ENCODE peak calls at places on chromosomes 1 and 21, in six cellular contexts. W is kidney glomerular epithelial cell, Y is KG1, R is EL, X is amygdala, F is esophagus squamous epithelium. G is an unnamed sample.

GRCh38 chr21:16891821-16892220 is 621.0 kb upstream of the CXADR start:
- DNase-seq in X (no peak), Y (no peak), R (peak), W (peak), F (no peak), G (no peak)

GRCh38 chr1:43274125-43274803 is 4.5 kb downstream of the TMEM125 start:
- DNase-seq in X (no peak), W (no peak), F (no peak), R (peak), Y (peak), G (peak)

GRCh38 chr1:180065408-180065807 is 89.3 kb upstream of the QSOX1 start:
- DNase-seq in X (no peak), W (no peak), Y (no peak), F (no peak), R (no peak), G (no peak)

GRCh38 chr1:183808296-183809027 is 3.5 kb downstream of the RGL1 start:
- DNase-seq in W (no peak), R (peak), X (no peak), Y (no peak), F (no peak), G (no peak)

GRCh38 chr1:246793331-246793890 is 69.2 kb downstream of the SCCPDH start:
- DNase-seq in Y (no peak), F (no peak), W (no peak), X (no peak), R (no peak), G (no peak)

GRCh38 chr21:45167796-45168222 is 93.4 kb downstream of the ADARB1 start:
- DNase-seq in W (no peak), X (no peak), F (no peak), R (peak), Y (no peak), G (no peak)

GRCh38 chr1:199706826-199707606 is 320.5 kb upstream of the NR5A2 start:
- DNase-seq in Y (no peak), R (no peak), F (no peak), X (no peak), W (no peak), G (no peak)

GRCh38 chr1:39205102-39205780 is 746 bp downstream of the MACF1 start:
- DNase-seq in Y (peak), X (no peak), W (peak), F (no peak), R (peak), G (no peak)

GRCh38 chr21:38958940-38959685 is 153.4 kb downstream of the ETS2 start:
- DNase-seq in W (peak), Y (no peak), X (no peak), R (peak), F (no peak), G (no peak)

GRCh38 chr1:30754684-30755171 is 2.8 kb downstream of the LAPTM5 start:
- DNase-seq in W (no peak), R (no peak), F (no peak), Y (no peak), X (no peak), G (no peak)

GRCh38 chr21:45572231-45572630 is 30.0 kb upstream of the SLC19A1 start:
- DNase-seq in F (no peak), R (no peak), X (no peak), W (no peak), Y (no peak), G (no peak)

GRCh38 chr1:91856996-91857395 is 29.0 kb downstream of the TGFBR3 start:
- DNase-seq in X (no peak), Y (no peak), R (no peak), F (no peak), W (no peak), G (no peak)

GRCh38 chr1:153533689-153534201 is 2.0 kb downstream of the S100A6 start:
- DNase-seq in X (no peak), Y (no peak), W (peak), R (peak), F (no peak), G (no peak)

GRCh38 chr1:245516178-245516829 is 361.5 kb downstream of the KIF26B start:
- DNase-seq in R (no peak), Y (no peak), X (no peak), F (no peak), W (no peak), G (no peak)

GRCh38 chr1:6180578-6181311 is 624 bp upstream of the CHD5 start:
- DNase-seq in X (no peak), F (no peak), W (no peak), Y (no peak), R (no peak), G (no peak)

GRCh38 chr1:55572878-55573734 is 357.9 kb upstream of the USP24 start:
- DNase-seq in Y (no peak), W (peak), F (no peak), X (no peak), R (peak), G (no peak)

GRCh38 chr1:10074059-10074854 is 41.5 kb downstream of the UBE4B start:
- DNase-seq in R (peak), X (no peak), W (peak), F (no peak), Y (peak), G (no peak)

GRCh38 chr1:95916616-95917015 is 682.6 kb downstream of the RWDD3 start:
- DNase-seq in R (peak), F (no peak), W (no peak), Y (peak), X (no peak), G (no peak)

GRCh38 chr21:36783612-36784383 is 84.9 kb downstream of the SIM2 start:
- DNase-seq in W (peak), Y (no peak), R (peak), F (no peak), X (no peak), G (no peak)

GRCh38 chr1:234154320-234155251 is 218.7 kb upstream of the COA6 start:
- DNase-seq in W (peak), Y (peak), F (no peak), X (no peak), R (peak), G (peak)